ENCODE peak calls at places on chromosomes 4 and X, in six cellular contexts. One of them, this sample, is unnamed.

GRCh38 chr4:53680168-53680567 is 88.9 kb upstream of the LNX1 start:
- DNase-seq in suprapubic skin: no peak
- DNase-seq in H9: no peak
- DNase-seq in uterus: no peak
- DNase-seq in heart left ventricle: no peak
- DNase-seq in PC-9: no peak
- DNase-seq in this sample: no peak

GRCh38 chr4:3475041-3475712 is 12.1 kb downstream of the DOK7 start:
- DNase-seq in heart left ventricle: peak; percentile 44
- DNase-seq in H9: no peak
- DNase-seq in uterus: no peak
- DNase-seq in PC-9: no peak
- DNase-seq in suprapubic skin: no peak
- DNase-seq in this sample: no peak

GRCh38 chrX:153209347-153209746 is 30.3 kb downstream of the MAGEA1 start:
- DNase-seq in uterus: no peak
- DNase-seq in heart left ventricle: no peak
- DNase-seq in H9: no peak
- DNase-seq in suprapubic skin: no peak
- DNase-seq in PC-9: no peak
- DNase-seq in this sample: no peak

GRCh38 chr4:156931267-156931666 is 40.3 kb downstream of the PDGFC start:
- DNase-seq in PC-9: peak; percentile 73
- DNase-seq in suprapubic skin: no peak
- DNase-seq in uterus: no peak
- DNase-seq in heart left ventricle: no peak
- DNase-seq in H9: no peak
- DNase-seq in this sample: no peak

GRCh38 chr4:117085185-117085701 is at the start of gene TRAM1L1:
- DNase-seq in suprapubic skin: peak; percentile 78
- DNase-seq in uterus: peak; percentile 44
- DNase-seq in H9: peak; percentile 89
- DNase-seq in PC-9: no peak
- DNase-seq in heart left ventricle: peak; percentile 76
- DNase-seq in this sample: peak; percentile 18

GRCh38 chr4:147110968-147111367 is 165.3 kb upstream of the TTC29 start:
- DNase-seq in PC-9: no peak
- DNase-seq in H9: no peak
- DNase-seq in uterus: no peak
- DNase-seq in heart left ventricle: no peak
- DNase-seq in suprapubic skin: no peak
- DNase-seq in this sample: no peak

GRCh38 chrX:20267924-20268701 is 1.4 kb upstream of the RPS6KA3 start:
- DNase-seq in heart left ventricle: peak; percentile 67
- DNase-seq in uterus: peak; percentile 61
- DNase-seq in H9: peak; percentile 50
- DNase-seq in PC-9: no peak
- DNase-seq in suprapubic skin: peak; percentile 74
- DNase-seq in this sample: peak; percentile 42

GRCh38 chr4:170038232-170038631 is 12.0 kb upstream of the MFAP3L start:
- DNase-seq in suprapubic skin: no peak
- DNase-seq in uterus: no peak
- DNase-seq in PC-9: no peak
- DNase-seq in H9: no peak
- DNase-seq in heart left ventricle: no peak
- DNase-seq in this sample: no peak

GRCh38 chr4:57490520-57490919 is 380.3 kb upstream of the IGFBP7 start:
- DNase-seq in heart left ventricle: no peak
- DNase-seq in suprapubic skin: no peak
- DNase-seq in H9: no peak
- DNase-seq in PC-9: no peak
- DNase-seq in uterus: no peak
- DNase-seq in this sample: no peak

GRCh38 chr4:12116009-12116542 is 687.4 kb upstream of the HS3ST1 start:
- DNase-seq in heart left ventricle: no peak
- DNase-seq in H9: no peak
- DNase-seq in PC-9: no peak
- DNase-seq in suprapubic skin: no peak
- DNase-seq in uterus: no peak
- DNase-seq in this sample: no peak

GRCh38 chr4:138919094-138919936 is 96.3 kb upstream of the NOCT start:
- DNase-seq in uterus: peak; percentile 86
- DNase-seq in PC-9: peak; percentile 44
- DNase-seq in suprapubic skin: peak; percentile 83
- DNase-seq in heart left ventricle: peak; percentile 84
- DNase-seq in H9: peak; percentile 86
- DNase-seq in this sample: peak; percentile 32

GRCh38 chr4:101321481-101322042 is 25.8 kb downstream of the PPP3CA start:
- DNase-seq in H9: no peak
- DNase-seq in suprapubic skin: no peak
- DNase-seq in PC-9: no peak
- DNase-seq in heart left ventricle: no peak
- DNase-seq in uterus: no peak
- DNase-seq in this sample: no peak

GRCh38 chr4:87560802-87561201 is 31.6 kb upstream of the SPARCL1 start:
- DNase-seq in H9: no peak
- DNase-seq in PC-9: no peak
- DNase-seq in heart left ventricle: no peak
- DNase-seq in suprapubic skin: no peak
- DNase-seq in uterus: no peak
- DNase-seq in this sample: no peak

GRCh38 chrX:10356979-10357378 is 200.2 kb downstream of the CLCN4 start:
- DNase-seq in uterus: no peak
- DNase-seq in suprapubic skin: no peak
- DNase-seq in heart left ventricle: no peak
- DNase-seq in PC-9: peak; percentile 56
- DNase-seq in H9: no peak
- DNase-seq in this sample: no peak

GRCh38 chr4:126526335-126526734 is 1106.4 kb upstream of the INTU start:
- DNase-seq in PC-9: no peak
- DNase-seq in suprapubic skin: no peak
- DNase-seq in H9: no peak
- DNase-seq in heart left ventricle: no peak
- DNase-seq in uterus: no peak
- DNase-seq in this sample: no peak

DNA sequence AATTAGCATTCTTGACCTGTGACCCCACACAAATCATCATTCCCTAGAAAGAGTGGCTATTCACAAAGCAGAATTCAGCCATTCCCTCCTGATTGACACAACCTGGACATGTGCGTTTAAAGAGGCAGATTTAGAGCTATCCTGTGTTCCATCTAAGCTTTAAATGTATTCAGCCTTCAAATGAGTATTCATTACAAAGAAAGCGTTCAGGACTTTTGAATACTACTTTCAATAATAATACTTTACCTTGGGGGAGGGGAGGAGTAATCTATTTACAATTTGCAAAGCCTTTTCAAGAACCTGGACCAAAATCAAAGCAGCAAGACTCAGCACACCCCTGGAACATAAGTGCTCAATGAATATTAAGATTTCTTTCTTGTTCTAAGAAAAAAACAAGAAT is 22.5 kb upstream of the GPC4 start:
- DNase-seq in H9: no peak
- DNase-seq in heart left ventricle: no peak
- DNase-seq in PC-9: no peak
- DNase-seq in suprapubic skin: no peak
- DNase-seq in uterus: no peak
- DNase-seq in this sample: no peak
- H3K4me1 ChIP-seq in H9: peaks cover 41% of the 10 kb centered on the region
- H3K4me1 ChIP-seq in heart left ventricle: no peaks in the 10 kb centered on the region
- H3K4me1 ChIP-seq in PC-9: peaks cover 6% of the 10 kb centered on the region
- H3K4me1 ChIP-seq in suprapubic skin: no peaks in the 10 kb centered on the region
- H3K4me1 ChIP-seq in uterus: no peaks in the 10 kb centered on the region
- H3K4me1 ChIP-seq in this sample: no peaks in the 10 kb centered on the region

GRCh38 chrX:13923289-13923688 is 106.4 kb upstream of the GPM6B start:
- DNase-seq in uterus: no peak
- DNase-seq in suprapubic skin: no peak
- DNase-seq in H9: no peak
- DNase-seq in PC-9: no peak
- DNase-seq in heart left ventricle: no peak
- DNase-seq in this sample: no peak

GRCh38 chrX:13927175-13927574 is 102.5 kb downstream of the GEMIN8 start:
- DNase-seq in suprapubic skin: no peak
- DNase-seq in heart left ventricle: no peak
- DNase-seq in uterus: no peak
- DNase-seq in PC-9: no peak
- DNase-seq in H9: no peak
- DNase-seq in this sample: no peak

GRCh38 chrX:13923845-13924244 is 105.8 kb downstream of the GEMIN8 start:
- DNase-seq in uterus: no peak
- DNase-seq in suprapubic skin: no peak
- DNase-seq in H9: no peak
- DNase-seq in heart left ventricle: no peak
- DNase-seq in PC-9: no peak
- DNase-seq in this sample: no peak
- H3K27ac ChIP-seq in uterus: no peak overlapping the region
- H3K27ac ChIP-seq in suprapubic skin: no peak overlapping the region
- H3K27ac ChIP-seq in H9: no peak overlapping the region
- H3K27ac ChIP-seq in heart left ventricle: no peak overlapping the region
- H3K27ac ChIP-seq in PC-9: no peak overlapping the region
- H3K27ac ChIP-seq in this sample: no peak overlapping the region

GRCh38 chr4:124044330-124044729 is 647.7 kb downstream of the SPRY1 start:
- DNase-seq in PC-9: no peak
- DNase-seq in suprapubic skin: no peak
- DNase-seq in heart left ventricle: no peak
- DNase-seq in uterus: no peak
- DNase-seq in H9: no peak
- DNase-seq in this sample: no peak

GRCh38 chr4:124044867-124045266 is 648.3 kb downstream of the SPRY1 start:
- DNase-seq in heart left ventricle: no peak
- DNase-seq in H9: no peak
- DNase-seq in PC-9: peak; percentile 75
- DNase-seq in suprapubic skin: no peak
- DNase-seq in uterus: no peak
- DNase-seq in this sample: no peak
- TF ChIP-seq CTCF in heart left ventricle: no peak
- TF ChIP-seq CTCF in H9: no peak
- TF ChIP-seq CTCF in PC-9: no peak
- TF ChIP-seq CTCF in suprapubic skin: no peak
- TF ChIP-seq CTCF in uterus: no peak
- TF ChIP-seq CTCF in this sample: no peak

DNA sequence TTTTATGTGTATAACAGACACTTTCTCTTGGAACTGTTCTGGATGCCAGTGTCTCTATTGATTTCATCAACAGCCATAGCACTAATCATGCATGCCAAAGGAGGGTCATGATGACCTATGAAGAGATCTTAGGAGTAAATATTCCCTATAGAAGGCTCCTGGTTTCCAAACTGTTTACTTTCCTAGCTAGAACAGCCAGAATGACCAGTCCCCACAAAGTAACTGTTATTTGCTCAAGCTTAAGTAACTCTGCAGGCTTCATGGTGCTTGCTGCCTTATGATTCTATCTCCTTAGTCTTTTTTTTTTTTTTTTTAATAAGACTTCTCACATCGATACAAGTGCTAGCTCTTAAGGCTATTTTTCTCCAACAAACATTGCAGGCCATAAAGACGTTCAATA is 12.4 kb downstream of the S100G start:
- DNase-seq in suprapubic skin: no peak
- DNase-seq in uterus: no peak
- DNase-seq in PC-9: no peak
- DNase-seq in H9: no peak
- DNase-seq in heart left ventricle: no peak
- DNase-seq in this sample: no peak
- H3K4me1 ChIP-seq in suprapubic skin: no peaks in the 10 kb centered on the region
- H3K4me1 ChIP-seq in uterus: no peaks in the 10 kb centered on the region
- H3K4me1 ChIP-seq in PC-9: no peaks in the 10 kb centered on the region
- H3K4me1 ChIP-seq in H9: peaks cover 5% of the 10 kb centered on the region
- H3K4me1 ChIP-seq in heart left ventricle: no peaks in the 10 kb centered on the region
- H3K4me1 ChIP-seq in this sample: no peaks in the 10 kb centered on the region

GRCh38 chrX:13121020-13121419 is 76.6 kb upstream of the FAM9C start:
- DNase-seq in H9: no peak
- DNase-seq in PC-9: no peak
- DNase-seq in uterus: no peak
- DNase-seq in suprapubic skin: no peak
- DNase-seq in heart left ventricle: no peak
- DNase-seq in this sample: no peak

GRCh38 chrX:13120017-13120416 is 75.6 kb upstream of the FAM9C start:
- DNase-seq in heart left ventricle: no peak
- DNase-seq in PC-9: no peak
- DNase-seq in H9: no peak
- DNase-seq in uterus: no peak
- DNase-seq in suprapubic skin: no peak
- DNase-seq in this sample: peak; percentile 67

GRCh38 chrX:13125188-13125587 is 80.8 kb upstream of the FAM9C start:
- DNase-seq in suprapubic skin: no peak
- DNase-seq in PC-9: no peak
- DNase-seq in heart left ventricle: no peak
- DNase-seq in uterus: no peak
- DNase-seq in H9: no peak
- DNase-seq in this sample: no peak

GRCh38 chrX:13123857-13124345 is 79.5 kb upstream of the FAM9C start:
- DNase-seq in heart left ventricle: no peak
- DNase-seq in suprapubic skin: no peak
- DNase-seq in uterus: no peak
- DNase-seq in PC-9: no peak
- DNase-seq in H9: no peak
- DNase-seq in this sample: no peak

GRCh38 chrX:13123247-13123856 is 78.9 kb upstream of the FAM9C start:
- DNase-seq in heart left ventricle: no peak
- DNase-seq in H9: no peak
- DNase-seq in PC-9: no peak
- DNase-seq in suprapubic skin: no peak
- DNase-seq in uterus: no peak
- DNase-seq in this sample: no peak
- H3K27ac ChIP-seq in heart left ventricle: no peak overlapping the region
- H3K27ac ChIP-seq in H9: no peak overlapping the region
- H3K27ac ChIP-seq in PC-9: no peak overlapping the region
- H3K27ac ChIP-seq in suprapubic skin: no peak overlapping the region
- H3K27ac ChIP-seq in uterus: no peak overlapping the region
- H3K27ac ChIP-seq in this sample: peak overlapping the region; percentile 44

This sample was measured in tibial artery.